ENCODE peak calls at places on chromosome 21, in six cellular contexts. W, D, X, E, P and K are unnamed samples. For H3K27me3, the result is how much of the 10 kb centered on the place peaks cover.

GRCh38 chr21:38363684-38364083 is 106.9 kb downstream of the KCNJ15 start:
- DNase-seq in W (no peak), D (no peak), X (no peak), E (no peak), P (peak), K (no peak)

GRCh38 chr21:42840411-42841155 is 38.8 kb downstream of the WDR4 start:
- DNase-seq in W (peak), D (no peak), X (no peak), E (no peak), P (no peak), K (no peak)

GRCh38 chr21:42086969-42087368 is 15.9 kb downstream of the UMODL1 start:
- DNase-seq in W (no peak), D (peak), X (no peak), E (no peak), P (no peak), K (no peak)

GRCh38 chr21:25636727-25637126 is 2.3 kb upstream of the JAM2 start:
- DNase-seq in W (no peak), D (no peak), X (no peak), E (no peak), P (no peak), K (no peak)

GRCh38 chr21:45994738-45995685 is 13.4 kb downstream of the COL6A1 start:
- DNase-seq in W (no peak), D (peak), X (no peak), E (no peak), P (peak), K (peak)

GRCh38 chr21:35020446-35020845 is 28.7 kb downstream of the RUNX1 start:
- DNase-seq in W (no peak), D (no peak), X (no peak), E (no peak), P (no peak), K (no peak)

GRCh38 chr21:42220138-42220701 is 1.3 kb downstream of the ABCG1 start:
- DNase-seq in W (peak), D (no peak), X (peak), E (peak), P (peak), K (peak)

GRCh38 chr21:34994646-34995631 is 54.2 kb downstream of the RUNX1 start:
- DNase-seq in W (no peak), D (no peak), X (no peak), E (no peak), P (no peak), K (no peak)

GRCh38 chr21:46066843-46067331 is 31.0 kb upstream of the COL6A2 start:
- DNase-seq in W (peak), D (no peak), X (no peak), E (no peak), P (peak), K (peak)

GRCh38 chr21:29350246-29350779 is 51.6 kb downstream of the BACH1 start:
- DNase-seq in W (no peak), D (no peak), X (no peak), E (no peak), P (no peak), K (no peak)

GRCh38 chr21:45644041-45644906 is 749 bp downstream of the PCBP3 start:
- DNase-seq in W (no peak), D (peak), X (no peak), E (no peak), P (no peak), K (no peak)

GRCh38 chr21:42102516-42102915 is 31.4 kb downstream of the UMODL1 start:
- DNase-seq in W (no peak), D (no peak), X (no peak), E (no peak), P (no peak), K (no peak)

GRCh38 chr21:45283611-45284455 is 3.9 kb downstream of the POFUT2 start:
- DNase-seq in W (peak), D (no peak), X (no peak), E (no peak), P (no peak), K (peak)

GRCh38 chr21:20004353-20004752 is 993.9 kb upstream of the NCAM2 start:
- DNase-seq in W (no peak), D (no peak), X (no peak), E (no peak), P (no peak), K (no peak)

GRCh38 chr21:45990741-45991605 is 9.4 kb downstream of the COL6A1 start:
- DNase-seq in W (no peak), D (peak), X (no peak), E (no peak), P (peak), K (peak)

GRCh38 chr21:14677639-14678179 is 131.6 kb upstream of the SAMSN1 start:
- DNase-seq in W (no peak), D (no peak), X (no peak), E (no peak), P (no peak), K (no peak)

GRCh38 chr21:44931137-44931500 is 8.7 kb upstream of the SLX9 start:
- DNase-seq in W (no peak), D (peak), X (no peak), E (no peak), P (no peak), K (peak)

GRCh38 chr21:43023175-43023574 is 48.8 kb downstream of the PKNOX1 start:
- DNase-seq in W (no peak), D (no peak), X (no peak), E (no peak), P (no peak), K (no peak)

GRCh38 chr21:30354308-30355005 is 6.1 kb upstream of the KRTAP23-1 start:
- DNase-seq in W (no peak), D (no peak), X (no peak), E (no peak), P (no peak), K (no peak)

GRCh38 chr21:36690637-36691538 is 8.0 kb upstream of the SIM2 start:
- DNase-seq in W (no peak), D (no peak), X (no peak), E (no peak), P (no peak), K (no peak)
- H3K27me3 ChIP-seq in W (under half), D (under half), X (under half), E (under half), P (under half), K (under half)

GRCh38 chr21:27564684-27565280 is 597.9 kb upstream of the ADAMTS5 start:
- DNase-seq in W (peak), D (no peak), X (no peak), E (peak), P (no peak), K (peak)
- TF ChIP-seq CTCF in W (no peak), D (peak), X (peak), E (peak), P (peak), K (peak)

GRCh38 chr21:31972622-31973021 is 99.8 kb downstream of the HUNK start:
- DNase-seq in W (no peak), D (no peak), X (no peak), E (no peak), P (no peak), K (no peak)
- H3K4me3 ChIP-seq in W (no peak), D (no peak), X (no peak), E (no peak), P (no peak), K (no peak)

DNA sequence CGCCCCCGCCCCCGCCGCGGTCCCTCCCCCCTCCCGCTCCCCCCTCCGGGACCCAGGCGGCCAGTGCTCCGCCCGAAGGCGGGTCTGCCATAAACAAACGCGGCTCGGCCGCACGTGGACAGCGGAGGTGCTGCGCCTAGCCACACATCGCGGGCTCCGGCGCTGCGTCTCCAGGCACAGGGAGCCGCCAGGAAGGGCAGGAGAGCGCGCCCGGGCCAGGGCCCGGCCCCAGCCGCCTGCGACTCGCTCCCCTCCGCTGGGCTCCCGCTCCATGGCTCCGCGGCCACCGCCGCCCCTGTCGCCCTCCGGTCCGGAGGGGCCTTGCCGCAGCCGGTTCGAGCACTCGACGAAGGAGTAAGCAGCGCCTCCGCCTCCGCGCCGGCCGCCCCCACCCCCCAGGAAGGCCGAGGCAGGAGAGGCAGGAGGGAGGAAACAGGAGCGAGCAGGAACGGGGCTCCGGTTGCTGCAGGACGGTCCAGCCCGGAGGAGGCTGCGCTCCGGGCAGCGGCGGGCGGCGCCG is at the start of gene SIM2:
- DNase-seq in W (no peak), D (no peak), X (no peak), E (no peak), P (no peak), K (no peak)
- H3K27me3 ChIP-seq in W (under half), D (half or more), X (under half), E (under half), P (half or more), K (under half)